ENCODE peak calls at places on chromosomes 13 and 19, in seven cellular contexts. R is stomach, E is right cardiac atrium, M is Panc1, Q is NT2/D1, G is tibial nerve, A is cardiac fibroblast. X is an unnamed sample.

GRCh38 chr13:39052944-39053343 is 14.7 kb downstream of the NHLRC3 start:
- DNase-seq in R (no peak), M (no peak), E (no peak), G (no peak), Q (no peak), A (no peak), X (no peak)

GRCh38 chr19:6613711-6614110 is 22.8 kb upstream of the CD70 start:
- DNase-seq in E (no peak), R (no peak), Q (no peak), G (no peak), M (no peak), A (peak), X (no peak)

GRCh38 chr13:91045351-91046034 is 302.0 kb upstream of the MIR17HG start:
- DNase-seq in G (no peak), M (peak), Q (peak), E (no peak), R (no peak), A (peak), X (no peak)

GRCh38 chr19:17306285-17306714 is 628 bp downstream of the MRPL34 start:
- DNase-seq in M (no peak), A (no peak), R (no peak), Q (no peak), E (no peak), G (no peak), X (no peak)

GRCh38 chr13:32917504-32917903 is 98.7 kb upstream of the KL start:
- DNase-seq in R (no peak), A (no peak), E (no peak), M (no peak), G (no peak), Q (no peak), X (no peak)

GRCh38 chr19:7515091-7515470 is 822 bp upstream of the ZNF358 start:
- DNase-seq in A (no peak), G (no peak), R (peak), M (no peak), E (peak), Q (no peak), X (no peak)

GRCh38 chr19:28044477-28044876 is 1168.5 kb downstream of the UQCRFS1 start:
- DNase-seq in R (no peak), M (no peak), E (no peak), A (no peak), G (no peak), Q (no peak), X (no peak)

GRCh38 chr13:114167445-114167844 is 11.6 kb upstream of the CFAP97D2 start:
- DNase-seq in Q (no peak), G (no peak), R (no peak), M (no peak), A (no peak), E (peak), X (no peak)

GRCh38 chr19:39145180-39145953 is 19.8 kb downstream of the PAK4 start:
- DNase-seq in M (no peak), E (peak), Q (no peak), G (no peak), R (no peak), A (no peak), X (no peak)

GRCh38 chr13:21364357-21364756 is 94.7 kb downstream of the ZDHHC20 start:
- DNase-seq in E (no peak), R (no peak), G (no peak), M (no peak), A (no peak), Q (no peak), X (no peak)

GRCh38 chr13:38686635-38687245 is at the start of gene FREM2:
- DNase-seq in R (peak), M (no peak), E (peak), G (no peak), Q (peak), A (no peak), X (peak)

GRCh38 chr19:704447-704741 is 4.3 kb upstream of the PALM start:
- DNase-seq in R (no peak), E (no peak), Q (no peak), A (no peak), M (no peak), G (no peak), X (no peak)

GRCh38 chr13:67662997-67663396 is 432.9 kb upstream of the PCDH9 start:
- DNase-seq in G (no peak), A (no peak), Q (no peak), E (no peak), R (no peak), M (no peak), X (no peak)

GRCh38 chr19:46618670-46619231 is 6.1 kb downstream of the PTGIR start:
- DNase-seq in Q (no peak), A (peak), M (no peak), E (no peak), R (peak), G (no peak), X (no peak)

GRCh38 chr19:40739871-40740703 is 10.2 kb downstream of the ACTMAP start:
- DNase-seq in R (no peak), G (no peak), Q (no peak), M (no peak), A (no peak), E (peak), X (no peak)

GRCh38 chr13:44305845-44306244 is 67.8 kb upstream of the SERP2 start:
- DNase-seq in A (peak), R (peak), Q (peak), G (no peak), M (no peak), E (no peak), X (no peak)

GRCh38 chr13:43134896-43135295 is 111.5 kb downstream of the DNAJC15 start:
- DNase-seq in Q (no peak), A (no peak), G (no peak), M (no peak), E (no peak), R (no peak), X (no peak)

GRCh38 chr19:41997851-41998229 is 3.8 kb upstream of the ATP1A3 start:
- DNase-seq in E (no peak), A (no peak), R (no peak), M (no peak), Q (no peak), G (no peak), X (no peak)

GRCh38 chr13:50162001-50162400 is 146.8 kb downstream of the KCNRG start:
- DNase-seq in Q (no peak), R (no peak), M (no peak), G (no peak), A (no peak), E (no peak), X (no peak)

GRCh38 chr13:40668335-40668734 is 1.9 kb upstream of the FOXO1 start:
- DNase-seq in E (peak), M (no peak), G (peak), R (no peak), Q (no peak), A (no peak), X (no peak)
- H3K4me3 ChIP-seq in E (no peak), M (no peak), G (peak), R (no peak), Q (no peak), A (no peak), X (no peak)

DNA sequence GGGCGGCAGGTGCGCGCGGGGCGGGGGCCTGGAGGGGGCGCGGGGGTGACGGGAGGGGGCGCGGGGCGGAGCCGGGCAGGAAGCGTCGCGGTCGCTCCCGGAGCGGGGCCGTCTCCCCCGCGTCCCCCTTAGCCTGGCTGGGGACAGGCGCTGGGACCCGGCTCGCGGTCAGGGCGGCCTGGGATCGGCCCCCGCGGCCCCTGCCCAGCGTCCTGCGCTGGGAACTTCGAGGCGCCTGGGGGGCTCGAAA is 74.7 kb upstream of the MCF2L start:
- DNase-seq in R (no peak), G (no peak), Q (no peak), M (no peak), E (peak), A (no peak), X (no peak)
- H3K4me3 ChIP-seq in R (peak), G (peak), Q (peak), M (peak), E (peak), A (no peak), X (peak)

DNA sequence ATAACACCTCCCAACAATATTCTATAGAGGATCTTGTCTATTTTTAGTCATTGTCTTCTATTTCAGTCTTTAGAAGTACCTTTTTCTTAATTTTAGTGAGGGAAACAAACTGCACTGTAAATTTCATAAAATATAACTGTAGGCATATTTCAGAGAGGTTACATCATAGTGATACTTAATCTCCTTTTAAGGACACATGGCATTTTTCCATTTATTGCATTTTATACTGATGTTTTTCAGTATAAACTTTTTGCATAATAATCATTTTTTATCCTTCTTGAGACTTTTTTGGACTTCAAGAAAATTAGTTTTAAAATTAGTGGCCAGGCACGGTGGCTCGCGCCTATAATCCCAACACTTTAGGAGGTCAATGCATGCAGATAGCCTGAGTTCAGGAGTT is 6.6 kb downstream of the ZNF700 start:
- DNase-seq in M (no peak), R (no peak), E (no peak), G (no peak), Q (no peak), A (no peak), X (no peak)
- H3K4me3 ChIP-seq in M (no peak), R (no peak), E (no peak), G (no peak), Q (no peak), A (no peak), X (no peak)

GRCh38 chr19:18894254-18895037 is 1.5 kb downstream of the CERS1 start:
- DNase-seq in A (peak), G (no peak), Q (no peak), M (no peak), R (no peak), E (peak), X (no peak)
- H3K4me3 ChIP-seq in A (no peak), G (peak), Q (peak), M (peak), R (peak), E (no peak), X (no peak)

GRCh38 chr13:29503041-29503837 is 92.2 kb downstream of the SLC7A1 start:
- DNase-seq in E (peak), G (no peak), A (no peak), M (no peak), Q (no peak), R (no peak), X (no peak)
- H3K4me3 ChIP-seq in E (no peak), G (no peak), A (no peak), M (no peak), Q (no peak), R (no peak), X (no peak)

GRCh38 chr19:13055213-13056051 is 47.2 kb downstream of the LYL1 start:
- DNase-seq in R (peak), Q (no peak), G (peak), E (peak), M (no peak), A (peak), X (no peak)
- H3K4me3 ChIP-seq in R (no peak), Q (peak), G (peak), E (no peak), M (no peak), A (no peak), X (no peak)

X was measured in epithelial cell of proximal tubule.